ENCODE peak calls at places on chromosomes 7 and 10, in seven cellular contexts. I is neural crest cell; Y is astrocyte of the spinal cord; B is CD4-positive, alpha-beta T cell; G is body of pancreas; U is GM12865; Z is AG10803. C is an unnamed sample.

GRCh38 chr7:36658603-36659516 is 65.4 kb downstream of the AOAH start:
- DNase-seq in I (peak; percentile 18), Y (peak; percentile 87), B (no peak), G (peak; percentile 36), U (no peak), Z (peak; percentile 80), C (no peak)

GRCh38 chr7:149690688-149691446 is 82.5 kb downstream of the ZNF467 start:
- DNase-seq in I (peak; percentile 50), Y (peak; percentile 17), B (no peak), G (peak; percentile 37), U (peak; percentile 14), Z (peak; percentile 90), C (no peak)

GRCh38 chr7:32518534-32519140 is 23.3 kb downstream of the AVL9 start:
- DNase-seq in I (no peak), Y (peak; percentile 76), B (no peak), G (no peak), U (no peak), Z (no peak), C (no peak)

GRCh38 chr7:21704362-21704761 is 161.5 kb downstream of the DNAH11 start:
- DNase-seq in I (no peak), Y (no peak), B (no peak), G (no peak), U (no peak), Z (no peak), C (no peak)

GRCh38 chr7:38232475-38233366 is 40.7 kb downstream of the TARP start:
- DNase-seq in I (no peak), Y (peak; percentile 72), B (peak; percentile 61), G (peak; percentile 10), U (peak; percentile 73), Z (no peak), C (peak; percentile 56)

GRCh38 chr7:128004623-128005022 is 26.6 kb downstream of the LRRC4 start:
- DNase-seq in I (no peak), Y (no peak), B (no peak), G (no peak), U (no peak), Z (no peak), C (no peak)

GRCh38 chr7:43220250-43220649 is 107.8 kb downstream of the HECW1 start:
- DNase-seq in I (no peak), Y (peak; percentile 81), B (no peak), G (no peak), U (no peak), Z (peak; percentile 44), C (no peak)

GRCh38 chr10:130427216-130427722 is 291.1 kb downstream of the GLRX3 start:
- DNase-seq in I (no peak), Y (no peak), B (no peak), G (no peak), U (no peak), Z (no peak), C (no peak)

GRCh38 chr10:5961405-5962100 is 15.8 kb downstream of the IL15RA start:
- DNase-seq in I (no peak), Y (no peak), B (no peak), G (no peak), U (no peak), Z (no peak), C (no peak)

GRCh38 chr7:2478800-2479199 is 2.6 kb upstream of the GRIFIN start:
- DNase-seq in I (no peak), Y (no peak), B (no peak), G (peak; percentile 56), U (no peak), Z (no peak), C (no peak)

GRCh38 chr10:78578929-78579328 is 489.8 kb upstream of the ZMIZ1 start:
- DNase-seq in I (no peak), Y (no peak), B (no peak), G (no peak), U (peak; percentile 10), Z (no peak), C (no peak)

GRCh38 chr7:130276796-130277762 is 10.4 kb downstream of the CPA2 start:
- DNase-seq in I (no peak), Y (peak; percentile 79), B (no peak), G (peak; percentile 41), U (peak; percentile 43), Z (peak; percentile 79), C (no peak)

GRCh38 chr10:64733980-64734379 is 1212.8 kb downstream of the REEP3 start:
- DNase-seq in I (peak; percentile 2), Y (peak; percentile 40), B (no peak), G (peak; percentile 34), U (peak; percentile 21), Z (no peak), C (peak; percentile 6)

GRCh38 chr7:44307905-44308740 is 17.3 kb downstream of the CAMK2B start:
- DNase-seq in I (peak; percentile 1), Y (no peak), B (no peak), G (no peak), U (no peak), Z (no peak), C (peak; percentile 31)

GRCh38 chr7:104267701-104268368 is 60.0 kb upstream of the ORC5 start:
- DNase-seq in I (no peak), Y (peak; percentile 27), B (no peak), G (no peak), U (no peak), Z (peak; percentile 17), C (no peak)

GRCh38 chr10:22339761-22340361 is 5.4 kb upstream of the SPAG6 start:
- DNase-seq in I (no peak), Y (no peak), B (no peak), G (no peak), U (no peak), Z (no peak), C (peak; percentile 19)

GRCh38 chr10:44168478-44168877 is 216.4 kb downstream of the CXCL12 start:
- DNase-seq in I (no peak), Y (no peak), B (no peak), G (no peak), U (no peak), Z (no peak), C (no peak)

GRCh38 chr7:79520543-79520942 is 67.1 kb upstream of the MAGI2 start:
- DNase-seq in I (no peak), Y (no peak), B (no peak), G (no peak), U (no peak), Z (no peak), C (no peak)

GRCh38 chr7:140403878-140404564 is at the start of gene RAB19:
- DNase-seq in I (no peak), Y (no peak), B (peak; percentile 44), G (peak; percentile 86), U (peak; percentile 18), Z (no peak), C (peak; percentile 43)

GRCh38 chr7:103735377-103735776 is 254.1 kb downstream of the RELN start:
- DNase-seq in I (no peak), Y (peak; percentile 55), B (no peak), G (no peak), U (no peak), Z (no peak), C (no peak)

GRCh38 chr7:34762769-34763168 is 104.8 kb downstream of the NPSR1 start:
- DNase-seq in I (no peak), Y (no peak), B (no peak), G (no peak), U (no peak), Z (no peak), C (no peak)

GRCh38 chr7:127588697-127589482 is 679 bp downstream of the ARF5 start:
- DNase-seq in I (peak; percentile 56), Y (peak; percentile 49), B (peak; percentile 16), G (peak; percentile 90), U (peak; percentile 27), Z (peak; percentile 48), C (peak; percentile 60)

GRCh38 chr7:29319719-29320521 is 125.3 kb downstream of the CHN2 start:
- DNase-seq in I (no peak), Y (no peak), B (no peak), G (no peak), U (peak; percentile 36), Z (peak; percentile 24), C (no peak)

GRCh38 chr7:7773334-7774308 is 55.2 kb upstream of the RPA3 start:
- DNase-seq in I (no peak), Y (no peak), B (no peak), G (no peak), U (peak; percentile 61), Z (no peak), C (peak; percentile 14)

DNA sequence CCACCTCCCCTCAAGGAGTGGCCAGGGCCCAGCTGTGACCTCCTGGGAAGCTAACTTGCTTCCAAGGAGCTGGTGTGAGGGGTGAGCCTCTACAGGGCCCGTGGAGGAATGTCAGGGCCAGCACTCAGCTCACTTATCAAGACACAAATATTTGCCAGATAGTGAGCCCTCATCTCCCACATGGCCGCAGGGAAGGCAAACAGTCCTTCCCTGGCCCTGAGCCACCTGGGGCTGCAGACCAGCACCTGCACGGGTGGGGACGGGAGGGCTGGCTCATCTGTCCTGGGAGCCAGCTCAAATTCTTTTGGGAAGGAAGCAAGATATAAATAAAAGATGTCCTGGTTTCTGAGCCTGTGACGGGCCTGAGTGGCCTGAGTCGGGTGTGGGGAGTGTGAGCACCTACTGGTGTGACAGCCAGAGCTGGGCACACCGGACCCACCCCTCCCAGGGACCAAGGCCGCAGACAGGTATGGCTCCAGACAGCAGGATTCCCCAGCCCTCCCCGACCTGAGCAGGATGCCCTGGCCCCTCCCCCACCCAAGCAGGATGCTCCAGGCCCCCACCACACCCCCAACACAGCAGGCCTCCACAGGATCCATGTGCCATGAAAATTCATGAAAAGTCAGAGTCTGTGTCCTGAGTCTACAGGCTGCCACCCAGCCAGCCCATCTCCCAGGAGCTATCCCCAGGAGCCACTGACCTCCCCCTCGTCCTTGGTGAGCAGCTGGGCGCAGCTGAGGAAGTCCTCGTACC is 148.0 kb downstream of the MAPK8 start:
- DNase-seq in I (no peak), Y (no peak), B (no peak), G (peak; percentile 4), U (no peak), Z (no peak), C (peak; percentile 10)
- TF ChIP-seq CTCF in I (no peak), Y (no peak), B (no peak), G (no peak), U (no peak), Z (no peak), C (no peak)

GRCh38 chr10:89653410-89653828 is 8.4 kb upstream of the PANK1 start:
- DNase-seq in I (no peak), Y (peak; percentile 86), B (no peak), G (no peak), U (peak; percentile 57), Z (peak; percentile 62), C (peak; percentile 22)
- TF ChIP-seq CTCF in I (no peak), Y (no peak), B (no peak), G (no peak), U (no peak), Z (no peak), C (no peak)

GRCh38 chr10:90723416-90724068 is 134.3 kb downstream of the HTR7 start:
- DNase-seq in I (no peak), Y (no peak), B (no peak), G (no peak), U (no peak), Z (no peak), C (no peak)

GRCh38 chr10:90722832-90723231 is 135.0 kb downstream of the HTR7 start:
- DNase-seq in I (no peak), Y (no peak), B (no peak), G (no peak), U (no peak), Z (no peak), C (no peak)

GRCh38 chr10:90712529-90712928 is 145.3 kb downstream of the HTR7 start:
- DNase-seq in I (no peak), Y (no peak), B (no peak), G (no peak), U (no peak), Z (no peak), C (no peak)

GRCh38 chr10:90718185-90718584 is 139.7 kb downstream of the HTR7 start:
- DNase-seq in I (no peak), Y (peak; percentile 18), B (no peak), G (no peak), U (no peak), Z (no peak), C (no peak)
- TF ChIP-seq CTCF in I (no peak), Y (peak; percentile 41), B (no peak), G (no peak), U (no peak), Z (no peak), C (no peak)

GRCh38 chr10:12252882-12253546 is 57.0 kb downstream of the CDC123 start:
- DNase-seq in I (no peak), Y (peak; percentile 12), B (no peak), G (peak; percentile 21), U (peak; percentile 76), Z (peak; percentile 6), C (peak; percentile 69)
- TF ChIP-seq CTCF in I (peak; percentile 60), Y (peak; percentile 45), B (no peak), G (no peak), U (peak; percentile 53), Z (peak; percentile 32), C (peak; percentile 46)

C was measured in GM20000.